ENCODE peak calls at places on chromosomes 11 and 22, in six cellular contexts. S is lower lobe of right lung, N is testis, D is lung, Y is pancreas, U is psoas muscle. G is an unnamed sample.
A peak's percentile ranks its signal among the peaks of the same experiment; 100 is the strongest.

GRCh38 chr11:69650081-69650831 is 9.3 kb downstream of the CCND1 start:
- DNase-seq in S (peak; percentile 56), N (no peak), D (no peak), Y (peak; percentile 59), U (peak; percentile 29), G (no peak)

GRCh38 chr11:46210133-46210636 is 67.3 kb upstream of the CREB3L1 start:
- DNase-seq in S (no peak), N (no peak), D (no peak), Y (no peak), U (no peak), G (no peak)

GRCh38 chr11:128424867-128425285 is 162.5 kb downstream of the ETS1 start:
- DNase-seq in S (no peak), N (peak; percentile 33), D (no peak), Y (peak; percentile 43), U (peak; percentile 62), G (peak; percentile 76)

GRCh38 chr22:50012201-50013181 is at the start of gene IL17REL:
- DNase-seq in S (no peak), N (peak; percentile 40), D (no peak), Y (peak; percentile 57), U (no peak), G (no peak)

GRCh38 chr11:4455439-4455838 is 6.3 kb downstream of the OR52K2 start:
- DNase-seq in S (peak; percentile 51), N (no peak), D (no peak), Y (no peak), U (no peak), G (no peak)

GRCh38 chr22:17705565-17706450 is 67.3 kb downstream of the BCL2L13 start:
- DNase-seq in S (no peak), N (no peak), D (no peak), Y (no peak), U (no peak), G (no peak)

GRCh38 chr11:16956538-16957153 is 57.6 kb downstream of the PLEKHA7 start:
- DNase-seq in S (no peak), N (no peak), D (no peak), Y (no peak), U (no peak), G (no peak)

GRCh38 chr11:102325088-102325487 is 7.8 kb downstream of the BIRC3 start:
- DNase-seq in S (no peak), N (no peak), D (no peak), Y (no peak), U (no peak), G (no peak)

GRCh38 chr22:49827853-49828598 is at the start of gene BRD1:
- DNase-seq in S (peak; percentile 78), N (peak; percentile 62), D (no peak), Y (peak; percentile 82), U (peak; percentile 75), G (no peak)

GRCh38 chr11:95149659-95150294 is 60.1 kb downstream of the ENDOD1 start:
- DNase-seq in S (peak; percentile 47), N (peak; percentile 90), D (no peak), Y (peak; percentile 71), U (peak; percentile 54), G (no peak)

GRCh38 chr11:66870131-66870530 is 13.3 kb downstream of the LRFN4 start:
- DNase-seq in S (no peak), N (no peak), D (no peak), Y (peak; percentile 42), U (no peak), G (no peak)

GRCh38 chr11:72930011-72930410 is 115.8 kb downstream of the ATG16L2 start:
- DNase-seq in S (no peak), N (no peak), D (no peak), Y (no peak), U (no peak), G (no peak)

GRCh38 chr11:63866211-63866610 is 27.3 kb downstream of the MARK2 start:
- DNase-seq in S (peak; percentile 79), N (peak; percentile 50), D (peak; percentile 87), Y (no peak), U (peak; percentile 62), G (peak; percentile 73)

GRCh38 chr22:42076764-42077485 is 2.6 kb upstream of the SMDT1 start:
- DNase-seq in S (no peak), N (peak; percentile 11), D (no peak), Y (no peak), U (peak; percentile 49), G (no peak)

GRCh38 chr22:45996241-45997076 is 19.5 kb upstream of the WNT7B start:
- DNase-seq in S (peak; percentile 86), N (no peak), D (peak; percentile 56), Y (peak; percentile 78), U (peak; percentile 82), G (peak; percentile 85)

GRCh38 chr11:131815631-131816030 is 445.2 kb downstream of the NTM start:
- DNase-seq in S (no peak), N (no peak), D (no peak), Y (no peak), U (no peak), G (no peak)

GRCh38 chr11:57805780-57806179 is 44.2 kb downstream of the CTNND1 start:
- DNase-seq in S (no peak), N (no peak), D (no peak), Y (no peak), U (no peak), G (no peak)

GRCh38 chr22:21606775-21607174 is 23.0 kb downstream of the YDJC start:
- DNase-seq in S (no peak), N (no peak), D (no peak), Y (no peak), U (no peak), G (no peak)

GRCh38 chr11:71207996-71208774 is 44.2 kb downstream of the SHANK2 start:
- DNase-seq in S (peak; percentile 28), N (no peak), D (no peak), Y (no peak), U (peak; percentile 10), G (no peak)

GRCh38 chr22:17865183-17866055 is 91.2 kb upstream of the BID start:
- DNase-seq in S (no peak), N (no peak), D (no peak), Y (no peak), U (no peak), G (no peak)

GRCh38 chr22:27867114-27867957 is 51.7 kb downstream of the PITPNB start:
- DNase-seq in S (no peak), N (no peak), D (no peak), Y (no peak), U (no peak), G (no peak)

GRCh38 chr11:15591112-15591537 is 476.4 kb downstream of the INSC start:
- DNase-seq in S (no peak), N (peak; percentile 85), D (no peak), Y (no peak), U (no peak), G (no peak)

GRCh38 chr11:76380161-76380976 is 563 bp downstream of the THAP12 start:
- DNase-seq in S (peak; percentile 62), N (peak; percentile 54), D (no peak), Y (peak; percentile 79), U (peak; percentile 72), G (no peak)

GRCh38 chr22:45837507-45837906 is 139.5 kb downstream of the WNT7B start:
- DNase-seq in S (no peak), N (no peak), D (no peak), Y (no peak), U (no peak), G (no peak)

GRCh38 chr11:125429174-125429707 is 66.8 kb downstream of the FEZ1 start:
- DNase-seq in S (peak; percentile 59), N (peak; percentile 79), D (no peak), Y (no peak), U (peak; percentile 78), G (no peak)

GRCh38 chr22:36977401-36977861 is 41.8 kb downstream of the TST start:
- DNase-seq in S (peak; percentile 81), N (peak; percentile 81), D (peak; percentile 47), Y (peak; percentile 85), U (peak; percentile 73), G (no peak)

GRCh38 chr22:31623634-31624312 is 38.2 kb downstream of the PISD start:
- DNase-seq in S (no peak), N (no peak), D (no peak), Y (peak; percentile 69), U (no peak), G (no peak)

GRCh38 chr11:79119491-79120284 is 321.1 kb downstream of the TENM4 start:
- DNase-seq in S (no peak), N (peak; percentile 84), D (no peak), Y (no peak), U (no peak), G (no peak)

GRCh38 chr11:61532136-61533038 is 23.8 kb downstream of the LRRC10B start:
- DNase-seq in S (no peak), N (peak; percentile 43), D (peak; percentile 40), Y (no peak), U (no peak), G (no peak)

GRCh38 chr11:109236188-109236587 is 185.8 kb upstream of the C11orf87 start:
- DNase-seq in S (no peak), N (no peak), D (no peak), Y (no peak), U (no peak), G (no peak)

GRCh38 chr11:83687787-83688186 is 401.6 kb upstream of the CCDC90B start:
- DNase-seq in S (no peak), N (no peak), D (no peak), Y (no peak), U (no peak), G (no peak)

GRCh38 chr11:114309517-114309916 is 13.3 kb downstream of the NNMT start:
- DNase-seq in S (no peak), N (no peak), D (no peak), Y (no peak), U (no peak), G (no peak)

GRCh38 chr11:18064035-18064434 is 18.0 kb upstream of the TPH1 start:
- DNase-seq in S (no peak), N (no peak), D (no peak), Y (no peak), U (no peak), G (no peak)

GRCh38 chr11:65506316-65506769 is 7.5 kb downstream of the MALAT1 start:
- DNase-seq in S (no peak), N (no peak), D (no peak), Y (no peak), U (no peak), G (no peak)
- H3K4me1 ChIP-seq in S (peaks cover 55% of the 10 kb centered on the region), N (peaks cover 20% of the 10 kb centered on the region), D (no peaks in the 10 kb centered on the region), Y (peaks cover 4% of the 10 kb centered on the region), U (peaks cover 30% of the 10 kb centered on the region), G (no peaks in the 10 kb centered on the region)

GRCh38 chr11:44731685-44732411 is 5.1 kb downstream of the TSPAN18 start:
- DNase-seq in S (no peak), N (no peak), D (no peak), Y (no peak), U (no peak), G (no peak)
- H3K4me1 ChIP-seq in S (peaks cover 29% of the 10 kb centered on the region), N (peaks cover 7% of the 10 kb centered on the region), D (peaks cover 9% of the 10 kb centered on the region), Y (peaks cover 4% of the 10 kb centered on the region), U (no peaks in the 10 kb centered on the region), G (no peaks in the 10 kb centered on the region)

GRCh38 chr22:44683881-44684280 is 18.1 kb upstream of the PRR5 start:
- DNase-seq in S (no peak), N (no peak), D (no peak), Y (peak; percentile 57), U (no peak), G (no peak)
- H3K4me1 ChIP-seq in S (peaks cover 10% of the 10 kb centered on the region), N (peaks cover 10% of the 10 kb centered on the region), D (no peaks in the 10 kb centered on the region), Y (no peaks in the 10 kb centered on the region), U (no peaks in the 10 kb centered on the region), G (no peaks in the 10 kb centered on the region)

DNA sequence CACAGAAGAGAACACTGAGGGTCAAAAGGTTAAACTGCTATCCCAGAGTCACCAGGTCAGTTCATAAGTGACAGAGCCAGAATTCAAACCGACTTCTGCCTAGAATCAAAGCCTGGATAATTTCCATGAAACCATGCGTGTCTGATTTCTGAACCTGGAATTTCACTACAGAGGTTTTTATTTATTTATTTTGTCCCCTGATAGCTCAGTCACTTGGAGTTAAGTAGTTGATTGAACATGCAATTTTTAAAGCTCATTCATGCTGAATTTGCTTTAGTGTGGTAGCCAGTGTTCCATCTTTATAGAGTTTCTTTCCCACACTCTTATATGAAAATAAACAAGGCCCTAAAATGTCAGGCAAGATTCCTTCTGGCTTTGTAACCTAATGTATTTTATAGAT is 93.2 kb downstream of the NAV2 start:
- DNase-seq in S (no peak), N (no peak), D (no peak), Y (no peak), U (no peak), G (no peak)
- H3K4me1 ChIP-seq in S (peaks cover 23% of the 10 kb centered on the region), N (no peaks in the 10 kb centered on the region), D (peaks cover 30% of the 10 kb centered on the region), Y (peaks cover 16% of the 10 kb centered on the region), U (peaks cover 27% of the 10 kb centered on the region), G (no peaks in the 10 kb centered on the region)